ENCODE peak calls at places on chromosomes 11 and 22, in ten cellular contexts. J, X, Y, W, D, R, C, M, O and S are unnamed samples.

GRCh38 chr11:33445761-33446161 is 188.6 kb downstream of the HIPK3 start:
- DNase-seq in J (no peak), X (no peak), Y (no peak), W (no peak), D (no peak), R (no peak), C (no peak), M (no peak), O (no peak), S (no peak)

GRCh38 chr11:121582296-121582695 is 129.5 kb upstream of the SORL1-AS1 start:
- DNase-seq in J (no peak), X (no peak), Y (peak), W (no peak), D (no peak), R (no peak), C (no peak), M (no peak), O (no peak), S (no peak)

GRCh38 chr11:11577246-11577855 is 44.5 kb downstream of the GALNT18 start:
- DNase-seq in J (no peak), X (no peak), Y (no peak), W (no peak), D (no peak), R (no peak), C (no peak), M (no peak), O (no peak), S (no peak)

GRCh38 chr11:77634724-77635123 is 2.9 kb downstream of the CLNS1A start:
- DNase-seq in J (no peak), X (no peak), Y (no peak), W (no peak), D (no peak), R (no peak), C (no peak), M (no peak), O (no peak), S (no peak)

GRCh38 chr22:43535741-43536140 is 123.9 kb downstream of the MPPED1 start:
- DNase-seq in J (no peak), X (no peak), Y (no peak), W (no peak), D (no peak), R (peak), C (no peak), M (no peak), O (no peak), S (no peak)

GRCh38 chr11:65215441-65216076 is 33.8 kb downstream of the CAPN1 start:
- DNase-seq in J (no peak), X (no peak), Y (no peak), W (no peak), D (no peak), R (no peak), C (no peak), M (no peak), O (no peak), S (no peak)

GRCh38 chr22:49626361-49627216 is 201.1 kb downstream of the BRD1 start:
- DNase-seq in J (no peak), X (no peak), Y (no peak), W (no peak), D (peak), R (no peak), C (no peak), M (no peak), O (no peak), S (no peak)

GRCh38 chr22:28942801-28943500 is 59.6 kb downstream of the ZNRF3 start:
- DNase-seq in J (no peak), X (no peak), Y (no peak), W (no peak), D (no peak), R (no peak), C (no peak), M (no peak), O (no peak), S (no peak)

GRCh38 chr22:46328797-46329196 is 6.7 kb upstream of the TRMU start:
- DNase-seq in J (no peak), X (no peak), Y (no peak), W (no peak), D (peak), R (no peak), C (no peak), M (no peak), O (no peak), S (no peak)